ENCODE peak calls at places on chromosome 5, in six cellular contexts. M is CD8-positive, alpha-beta T cell; D is lung; A is foreskin fibroblast; T is astrocyte of the cerebellum; Z is mucosa of descending colon. O is an unnamed sample.

GRCh38 chr5:57316798-57317327 is 143.0 kb downstream of the GPBP1 start:
- DNase-seq in T (peak), Z (no peak), A (peak), D (no peak), M (no peak), O (no peak)

GRCh38 chr5:147565524-147565923 is 55.7 kb upstream of the DPYSL3 start:
- DNase-seq in T (peak), M (no peak), Z (no peak), D (no peak), A (peak), O (no peak)

GRCh38 chr5:154202379-154203260 is 12.1 kb downstream of the GALNT10 start:
- DNase-seq in A (no peak), M (no peak), D (no peak), T (no peak), Z (no peak), O (no peak)

GRCh38 chr5:171580506-171581265 is 161.2 kb downstream of the FGF18 start:
- DNase-seq in D (no peak), Z (no peak), M (no peak), T (no peak), A (peak), O (no peak)

GRCh38 chr5:140808889-140809291 is 2.0 kb downstream of the PCDHA4 start:
- DNase-seq in M (no peak), A (no peak), D (no peak), Z (peak), T (no peak), O (no peak)

GRCh38 chr5:77312411-77312810 is 101.9 kb downstream of the PDE8B start:
- DNase-seq in T (no peak), M (no peak), Z (no peak), A (peak), D (no peak), O (no peak)

GRCh38 chr5:31502506-31502905 is 29.4 kb downstream of the DROSHA start:
- DNase-seq in Z (no peak), M (no peak), D (no peak), A (peak), T (no peak), O (no peak)

GRCh38 chr5:30099634-30100033 is 1093.9 kb upstream of the CDH6 start:
- DNase-seq in M (no peak), T (peak), D (no peak), Z (no peak), A (no peak), O (no peak)

GRCh38 chr5:168346417-168346816 is 55.0 kb downstream of the WWC1 start:
- DNase-seq in A (no peak), D (no peak), M (no peak), T (no peak), Z (no peak), O (no peak)

GRCh38 chr5:93497101-93497500 is 83.9 kb downstream of the NR2F1-AS1 start:
- DNase-seq in A (no peak), T (no peak), D (no peak), Z (no peak), M (no peak), O (no peak)

GRCh38 chr5:68396722-68397121 is 181.2 kb downstream of the PIK3R1 start:
- DNase-seq in D (no peak), T (no peak), A (no peak), M (no peak), Z (peak), O (no peak)

GRCh38 chr5:175102717-175103116 is 341.3 kb downstream of the DRD1 start:
- DNase-seq in D (no peak), T (no peak), M (no peak), A (no peak), Z (no peak), O (no peak)

GRCh38 chr5:159837860-159838259 is 78.4 kb upstream of the ADRA1B start:
- DNase-seq in A (no peak), T (no peak), Z (no peak), M (no peak), D (no peak), O (no peak)

GRCh38 chr5:57841671-57842375 is 359.2 kb upstream of the ACTBL2 start:
- DNase-seq in A (peak), M (no peak), D (no peak), Z (no peak), T (peak), O (no peak)

GRCh38 chr5:1796371-1797108 is 3.1 kb downstream of the MRPL36 start:
- DNase-seq in Z (no peak), D (no peak), T (no peak), M (no peak), A (no peak), O (no peak)

GRCh38 chr5:129094924-129095797 is 612 bp downstream of the ISOC1 start:
- DNase-seq in A (peak), Z (peak), M (no peak), D (peak), T (no peak), O (peak)

GRCh38 chr5:68320094-68320986 is 104.8 kb downstream of the PIK3R1 start:
- DNase-seq in M (no peak), T (no peak), D (no peak), A (peak), Z (no peak), O (no peak)

GRCh38 chr5:175103746-175104145 is 340.2 kb downstream of the DRD1 start:
- DNase-seq in D (no peak), T (no peak), M (no peak), A (no peak), Z (no peak), O (no peak)

GRCh38 chr5:59062986-59063683 is 480.3 kb downstream of the RAB3C start:
- DNase-seq in A (peak), Z (no peak), D (no peak), T (peak), M (no peak), O (no peak)

GRCh38 chr5:121968910-121969607 is 7.3 kb downstream of the SRFBP1 start:
- DNase-seq in M (no peak), Z (no peak), A (peak), D (no peak), T (peak), O (no peak)

GRCh38 chr5:126053630-126054029 is 369.6 kb upstream of the GRAMD2B start:
- DNase-seq in M (no peak), A (no peak), Z (no peak), T (no peak), D (no peak), O (no peak)

DNA sequence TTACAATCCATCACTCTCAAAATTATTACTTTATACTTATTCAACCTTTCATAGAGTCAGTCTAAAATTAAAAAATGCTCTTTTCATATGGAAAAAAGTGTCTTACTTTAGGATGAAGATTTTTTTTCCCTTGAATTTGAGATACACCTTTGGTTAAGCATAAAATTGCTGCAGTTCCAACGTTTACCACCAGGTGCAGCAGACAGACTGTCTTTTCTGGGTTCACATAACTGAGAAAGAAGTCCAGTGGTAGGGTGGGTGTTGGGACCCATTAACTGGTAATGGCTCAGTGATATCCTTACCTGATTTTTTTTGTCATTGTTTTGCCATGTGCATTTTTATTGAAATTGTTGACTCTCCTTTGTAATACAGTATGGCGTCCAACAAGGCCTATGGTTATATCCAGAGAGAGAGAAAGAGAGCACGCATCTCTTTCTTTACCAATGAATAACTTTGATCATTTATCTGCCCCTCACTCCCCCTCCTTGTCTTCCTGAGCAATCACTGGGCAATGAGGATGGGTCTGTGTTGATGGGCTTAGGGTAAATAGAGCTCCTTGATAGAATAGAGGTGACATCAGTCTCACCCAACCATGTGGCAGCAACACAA is 98.4 kb downstream of the FBXL7 start:
- DNase-seq in D (no peak), M (no peak), T (no peak), A (peak), Z (no peak), O (no peak)
- TF ChIP-seq CTCF in D (no peak), M (peak), T (peak), A (peak), Z (peak), O (peak)

GRCh38 chr5:152649609-152650008 is 244.5 kb upstream of the NMUR2 start:
- DNase-seq in M (no peak), T (no peak), Z (no peak), A (no peak), D (no peak), O (no peak)

DNA sequence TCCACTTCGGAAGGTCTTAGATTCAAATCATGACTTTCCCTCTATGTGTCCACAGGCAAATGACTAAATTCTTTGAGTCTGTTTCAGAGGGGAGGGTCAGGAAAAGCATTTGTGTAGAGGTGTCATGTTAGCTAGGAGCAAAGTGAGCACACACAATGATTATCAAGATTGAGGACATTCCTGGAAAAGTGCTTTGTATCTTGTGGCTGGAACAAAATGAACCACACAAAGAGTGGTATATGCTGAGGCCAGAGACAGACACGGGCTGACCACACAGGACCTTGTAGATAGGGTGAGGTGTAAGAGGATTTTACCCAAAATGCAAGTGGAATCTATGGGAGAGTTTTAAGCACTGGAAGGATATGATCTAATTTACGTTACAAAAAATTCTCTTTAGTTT is 245.3 kb upstream of the NMUR2 start:
- DNase-seq in Z (no peak), D (no peak), A (no peak), M (no peak), T (no peak), O (no peak)
- H3K4me3 ChIP-seq in Z (no peak), D (no peak), A (no peak), M (no peak), T (no peak), O (no peak)

GRCh38 chr5:87267574-87268125 is at the start of gene RASA1:
- DNase-seq in Z (peak), D (peak), T (peak), M (peak), A (peak), O (peak)
- TF ChIP-seq CTCF in Z (no peak), D (no peak), T (no peak), M (no peak), A (no peak), O (no peak)

DNA sequence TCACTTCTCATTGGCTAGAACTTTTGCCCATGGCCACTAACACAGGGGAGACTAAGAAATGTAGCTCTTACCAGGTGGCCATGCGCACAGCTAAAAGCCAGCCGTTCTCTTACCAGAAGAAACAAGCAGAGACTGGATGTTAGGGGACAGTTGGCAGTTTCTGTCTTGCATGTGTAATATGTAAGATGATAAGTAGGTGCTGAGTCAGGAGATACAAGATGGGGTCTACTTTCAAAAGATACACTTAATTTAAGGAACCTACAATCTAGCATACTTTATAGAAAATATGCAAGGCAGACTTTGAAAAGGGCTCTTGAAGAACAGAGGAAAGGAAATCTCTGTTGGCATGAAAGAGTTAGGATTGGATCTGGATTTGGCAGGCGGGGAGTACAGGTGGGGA is 244.5 kb downstream of the ZSWIM6 start:
- DNase-seq in T (no peak), Z (no peak), D (no peak), A (no peak), M (no peak), O (no peak)
- H3K4me3 ChIP-seq in T (no peak), Z (no peak), D (no peak), A (no peak), M (no peak), O (no peak)

GRCh38 chr5:509632-510185 is 14.5 kb downstream of the SLC9A3 start:
- DNase-seq in T (peak), A (no peak), M (no peak), D (no peak), Z (no peak), O (no peak)
- TF ChIP-seq CTCF in T (no peak), A (no peak), M (no peak), D (no peak), Z (no peak), O (no peak)

DNA sequence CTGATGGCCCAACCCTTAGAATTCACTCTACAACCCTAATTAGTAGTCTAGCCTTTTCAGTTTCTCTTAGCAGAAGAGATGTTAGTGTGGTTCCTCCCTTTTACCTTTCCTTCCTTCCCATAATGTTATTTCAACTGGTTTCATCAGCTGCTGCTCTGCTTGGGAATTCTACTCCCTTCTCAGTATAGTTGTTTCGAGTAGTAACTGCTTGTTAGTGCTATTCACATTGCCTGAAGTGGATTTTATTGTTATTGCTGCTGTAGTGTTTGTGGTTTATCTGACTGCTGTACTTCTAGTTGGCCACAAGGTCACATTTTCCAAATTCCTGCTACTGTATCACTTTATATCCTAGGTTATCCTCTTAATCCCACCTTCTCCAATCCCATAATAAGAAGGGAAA is 29.7 kb downstream of the SMIM15 start:
- DNase-seq in A (peak), D (no peak), Z (no peak), M (no peak), T (peak), O (no peak)
- H3K4me3 ChIP-seq in A (no peak), D (no peak), Z (no peak), M (no peak), T (no peak), O (no peak)

DNA sequence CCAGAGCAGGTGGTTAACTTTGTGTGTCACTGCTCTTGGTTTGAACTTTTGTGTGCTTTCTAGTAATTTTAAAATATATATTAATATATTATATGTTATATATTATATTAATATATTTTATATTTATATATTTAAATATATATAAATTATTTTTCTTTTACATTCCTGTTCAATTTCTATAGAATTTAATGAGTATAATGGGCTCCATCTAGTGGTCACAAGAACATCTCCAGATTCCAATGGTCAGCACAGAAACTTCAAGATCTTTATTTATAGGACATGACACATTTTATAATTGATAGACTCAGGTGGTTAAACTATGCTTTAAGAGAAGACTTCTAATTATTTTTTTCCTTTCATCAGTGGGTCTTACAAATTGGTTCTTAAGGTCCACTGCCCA is 39.1 kb downstream of the COL23A1 start:
- DNase-seq in D (no peak), Z (no peak), A (peak), T (peak), M (no peak), O (no peak)
- TF ChIP-seq CTCF in D (no peak), Z (no peak), A (peak), T (peak), M (peak), O (peak)

GRCh38 chr5:150625164-150625535 is 15.3 kb upstream of the SYNPO start:
- DNase-seq in Z (no peak), M (no peak), T (no peak), D (no peak), A (no peak), O (peak)

GRCh38 chr5:150623878-150624216 is 16.6 kb upstream of the SYNPO start:
- DNase-seq in T (no peak), M (no peak), Z (no peak), D (no peak), A (no peak), O (no peak)

GRCh38 chr5:150625831-150626746 is 14.4 kb upstream of the SYNPO start:
- DNase-seq in D (no peak), T (no peak), Z (no peak), A (no peak), M (no peak), O (no peak)

GRCh38 chr5:150623152-150623877 is 17.1 kb upstream of the SYNPO start:
- DNase-seq in T (no peak), M (no peak), Z (no peak), A (no peak), D (no peak), O (no peak)

DNA sequence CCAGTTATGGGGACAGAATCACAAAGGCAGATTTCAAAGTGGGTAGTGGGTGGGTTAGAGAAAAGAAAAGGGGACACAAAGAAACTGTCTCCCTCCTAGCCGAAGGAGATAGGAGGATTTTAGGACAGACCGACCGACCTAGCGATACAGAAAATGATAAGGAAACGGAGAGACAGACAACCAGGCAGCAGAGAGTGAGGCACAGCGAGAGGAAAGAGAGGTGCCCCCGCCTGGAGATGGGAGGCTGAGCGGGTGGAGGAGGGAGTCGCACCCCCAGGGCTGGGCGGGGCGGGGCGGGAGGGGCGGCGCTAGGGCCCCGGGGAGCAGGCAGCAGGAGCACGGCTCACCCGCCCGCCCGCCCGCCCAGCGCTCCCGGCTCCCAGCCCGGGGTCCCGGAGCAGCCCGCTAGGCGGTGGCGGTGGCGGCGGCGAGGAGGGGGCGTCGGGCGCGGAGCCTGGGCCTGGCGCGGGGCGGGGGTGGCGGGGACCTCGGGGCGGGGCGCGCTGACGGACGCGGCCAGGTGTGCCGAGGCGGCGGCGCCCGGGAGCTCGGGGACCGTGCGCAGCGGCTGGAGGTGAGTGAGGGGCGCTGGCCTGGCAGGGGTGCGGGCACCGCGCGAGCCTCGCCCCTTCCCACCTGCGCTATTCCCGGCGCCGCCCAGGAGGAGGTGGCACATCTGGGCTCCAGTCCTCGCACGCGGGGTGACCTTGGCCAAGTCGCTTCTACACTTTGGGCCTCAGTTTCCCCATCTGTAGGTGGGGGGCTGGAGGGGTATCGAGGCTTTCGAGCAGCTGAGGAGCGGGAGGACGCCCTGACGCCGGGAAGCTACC is 15.9 kb upstream of the SYNPO start:
- DNase-seq in Z (no peak), D (no peak), A (peak), T (no peak), M (no peak), O (peak)
- H3K4me3 ChIP-seq in Z (peak), D (peak), A (peak), T (peak), M (peak), O (peak)

GRCh38 chr5:124740991-124741583 is 5.4 kb downstream of the ZNF608 start:
- DNase-seq in Z (no peak), D (no peak), A (peak), T (peak), M (no peak), O (no peak)

GRCh38 chr5:124736814-124737186 is 9.6 kb downstream of the ZNF608 start:
- DNase-seq in D (no peak), T (no peak), Z (no peak), M (no peak), A (peak), O (no peak)

GRCh38 chr5:124740055-124740454 is 6.4 kb downstream of the ZNF608 start:
- DNase-seq in A (no peak), T (no peak), M (no peak), D (no peak), Z (no peak), O (no peak)

GRCh38 chr5:124737651-124738050 is 8.8 kb downstream of the ZNF608 start:
- DNase-seq in Z (no peak), M (no peak), A (no peak), D (no peak), T (no peak), O (no peak)

DNA sequence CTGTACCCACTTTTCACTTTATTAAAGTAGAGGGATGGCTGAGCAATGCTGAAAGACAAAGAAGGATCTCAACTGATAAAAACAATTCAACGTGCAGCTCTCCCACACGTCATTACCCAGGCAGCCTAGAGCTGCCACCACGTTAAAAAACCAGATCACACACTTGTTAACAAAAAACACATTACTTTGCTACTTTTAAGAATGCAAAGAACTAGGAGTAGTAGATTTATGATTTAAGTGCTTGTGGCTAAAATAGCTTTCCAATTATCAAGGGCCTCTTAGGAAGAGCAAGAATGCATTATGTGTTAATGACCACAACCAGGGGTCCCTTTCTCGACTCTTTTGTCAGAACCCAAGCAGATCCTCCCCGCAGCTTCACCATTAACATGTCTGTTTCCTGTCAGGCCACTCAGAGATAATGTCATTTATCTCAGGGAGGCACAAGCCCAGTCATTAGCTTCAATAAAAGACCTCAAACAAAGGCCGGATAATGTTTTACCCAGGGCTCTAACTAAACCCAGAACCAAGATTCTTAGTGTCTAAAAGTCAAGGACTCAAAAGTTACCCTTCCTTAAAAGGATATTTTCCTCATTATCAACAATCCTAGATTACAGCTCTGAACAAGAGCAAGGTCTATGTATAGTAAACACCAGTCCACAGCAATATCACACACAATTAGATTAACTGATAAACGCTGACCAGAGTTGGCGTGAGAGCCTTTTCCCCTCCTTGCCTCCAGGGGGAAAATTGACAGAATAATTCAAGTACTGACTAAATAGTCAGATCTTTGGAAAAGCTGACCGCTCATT is 7.5 kb downstream of the ZNF608 start:
- DNase-seq in Z (no peak), D (no peak), A (peak), T (no peak), M (no peak), O (no peak)
- TF ChIP-seq CTCF in Z (no peak), D (no peak), A (no peak), T (no peak), M (no peak), O (no peak)

O was measured in left ventricle myocardium inferior.